ENCODE peak calls at places on chromosome 7, in nine cellular contexts. N is T-helper 2 cell; O is NCI-H748 treated with DMSO at 0.1 percent for 48 hours; B is mucosa of descending colon; C is fibroblast of lung; A is activated T-helper 1 cell treated with anti-CD3 and anti-CD28 coated beads, Interleukin-2, amount 50 U/mL, for 16 hours; R is stimulated activated CD8-positive, alpha-beta memory T cell treated with anti-CD3 and anti-CD28 coated beads, Interleukin-15, amount 100 ng/mL, for 24 hours; G is heart left ventricle; K is stimulated activated naive CD8-positive, alpha-beta T cell treated with anti-CD3 and anti-CD28 coated beads, Interleukin-15, Interleukin-2, amounts not matched to agents 100 U/mL and 50 U/mL, for 24 hours. Z is an unnamed sample.

GRCh38 chr7:151060416-151061234 is 1.2 kb downstream of the SLC4A2 start:
- DNase-seq in N (no peak), O (no peak), B (no peak), C (no peak), A (no peak), R (no peak), G (peak; percentile 66), K (peak; percentile 39), Z (peak; percentile 72)

GRCh38 chr7:6286486-6286885 is 14.1 kb upstream of the CYTH3 start:
- DNase-seq in N (no peak), O (no peak), B (no peak), C (no peak), A (no peak), R (no peak), G (no peak), K (no peak), Z (no peak)

GRCh38 chr7:44885394-44886317 is at the start of gene PURB:
- DNase-seq in N (peak; percentile 99), O (peak; percentile 75), B (peak; percentile 96), C (peak; percentile 97), A (peak; percentile 93), R (peak; percentile 97), G (peak; percentile 95), K (peak; percentile 98), Z (peak; percentile 99)

GRCh38 chr7:66529889-66530615 is 98.6 kb upstream of the KCTD7 start:
- DNase-seq in N (no peak), O (no peak), B (no peak), C (peak; percentile 9), A (no peak), R (no peak), G (no peak), K (no peak), Z (no peak)

GRCh38 chr7:907158-907980 is 31.0 kb downstream of the GET4 start:
- DNase-seq in N (no peak), O (no peak), B (no peak), C (no peak), A (no peak), R (no peak), G (no peak), K (no peak), Z (no peak)

GRCh38 chr7:78996013-78996412 is 457.5 kb downstream of the MAGI2 start:
- DNase-seq in N (no peak), O (no peak), B (no peak), C (no peak), A (no peak), R (no peak), G (no peak), K (no peak), Z (no peak)

GRCh38 chr7:90629306-90629918 is 33.3 kb downstream of the CDK14 start:
- DNase-seq in N (no peak), O (peak; percentile 47), B (no peak), C (peak; percentile 77), A (no peak), R (no peak), G (no peak), K (no peak), Z (no peak)

GRCh38 chr7:121286742-121287699 is 41.8 kb upstream of the WNT16 start:
- DNase-seq in N (no peak), O (no peak), B (no peak), C (no peak), A (no peak), R (no peak), G (no peak), K (no peak), Z (no peak)

GRCh38 chr7:158975526-158976467 is 119.4 kb downstream of the DYNC2I1 start:
- DNase-seq in N (no peak), O (peak; percentile 42), B (no peak), C (no peak), A (no peak), R (no peak), G (no peak), K (peak; percentile 61), Z (no peak)

GRCh38 chr7:155557778-155558177 is 11.4 kb upstream of the CNPY1 start:
- DNase-seq in N (no peak), O (no peak), B (no peak), C (no peak), A (no peak), R (no peak), G (no peak), K (no peak), Z (no peak)

GRCh38 chr7:226281-226882 is 34.0 kb downstream of the FAM20C start:
- DNase-seq in N (no peak), O (no peak), B (no peak), C (peak; percentile 73), A (no peak), R (no peak), G (no peak), K (no peak), Z (no peak)

Z was measured in upper lobe of left lung.